ENCODE peak calls at places on chromosomes 11 and 22, in six cellular contexts. I is A549; Q is AG04450; P is CD4-positive, alpha-beta memory T cell; N is left ventricle myocardium inferior; T is tibial nerve. X is an unnamed sample.

GRCh38 chr11:6992026-6992425 is 28.1 kb downstream of the ZNF214 start:
- DNase-seq in N (no peak), I (no peak), T (no peak), P (no peak), Q (peak; percentile 20), X (no peak)

GRCh38 chr11:400241-400729 is 6.3 kb downstream of the PKP3 start:
- DNase-seq in I (no peak), P (no peak), T (no peak), Q (no peak), N (no peak), X (peak; percentile 3)

GRCh38 chr22:41822289-41823057 is 10.4 kb upstream of the SREBF2 start:
- DNase-seq in Q (no peak), N (no peak), I (peak; percentile 67), T (peak; percentile 64), P (peak; percentile 81), X (no peak)

GRCh38 chr11:12439615-12440014 is 62.2 kb downstream of the PARVA start:
- DNase-seq in T (no peak), I (no peak), P (no peak), Q (no peak), N (no peak), X (no peak)

GRCh38 chr11:87712802-87713202 is 462.4 kb downstream of the RAB38 start:
- DNase-seq in Q (no peak), T (no peak), P (no peak), N (no peak), I (no peak), X (no peak)

GRCh38 chr22:23562186-23562585 is 17.9 kb downstream of the IGLL1 start:
- DNase-seq in N (no peak), Q (no peak), P (no peak), T (no peak), I (no peak), X (no peak)

GRCh38 chr11:117950320-117950719 is 21.1 kb upstream of the TMPRSS13 start:
- DNase-seq in Q (no peak), T (no peak), N (no peak), P (peak; percentile 83), I (no peak), X (no peak)

GRCh38 chr11:720642-721346 is 14.8 kb downstream of the EPS8L2 start:
- DNase-seq in N (no peak), Q (no peak), I (no peak), T (no peak), P (no peak), X (peak; percentile 35)

GRCh38 chr11:107370390-107370789 is 87.2 kb downstream of the CWF19L2 start:
- DNase-seq in T (no peak), P (no peak), I (no peak), Q (peak; percentile 1), N (no peak), X (no peak)

GRCh38 chr22:46635756-46636155 is 15.6 kb downstream of the GRAMD4 start:
- DNase-seq in P (no peak), Q (no peak), N (no peak), T (no peak), I (no peak), X (no peak)

GRCh38 chr11:37689951-37690350 is 1091.9 kb upstream of the RAG2 start:
- DNase-seq in T (no peak), N (no peak), I (no peak), P (no peak), Q (no peak), X (no peak)

GRCh38 chr11:124798991-124799383 is 1.2 kb downstream of the MSANTD2 start:
- DNase-seq in Q (peak; percentile 27), N (no peak), P (no peak), T (no peak), I (no peak), X (no peak)

GRCh38 chr11:67422894-67423293 is 5.4 kb upstream of the RPS6KB2 start:
- DNase-seq in I (no peak), P (no peak), Q (no peak), T (no peak), N (no peak), X (no peak)

GRCh38 chr22:42202669-42203068 is 67.8 kb downstream of the TCF20 start:
- DNase-seq in P (peak; percentile 43), N (no peak), Q (peak; percentile 21), I (no peak), T (no peak), X (peak; percentile 36)

GRCh38 chr11:10695821-10696220 is 2.3 kb upstream of the IRAG1 start:
- DNase-seq in N (no peak), P (no peak), Q (no peak), I (no peak), T (no peak), X (no peak)

GRCh38 chr11:65035579-65035978 is 5.4 kb upstream of the SAC3D1 start:
- DNase-seq in N (no peak), P (no peak), Q (no peak), I (no peak), T (no peak), X (no peak)

GRCh38 chr11:78698612-78699011 is 123.9 kb upstream of the NARS2 start:
- DNase-seq in T (peak; percentile 52), Q (peak; percentile 6), I (no peak), N (peak; percentile 66), P (no peak), X (no peak)

GRCh38 chr11:28757725-28758515 is 649.7 kb downstream of the METTL15 start:
- DNase-seq in P (no peak), T (no peak), N (no peak), I (peak; percentile 36), Q (peak; percentile 78), X (no peak)

GRCh38 chr11:54558407-54558806 is 45.4 kb downstream of the OR4C46 start:
- DNase-seq in T (no peak), Q (no peak), I (no peak), N (no peak), P (no peak), X (no peak)
- H3K9me3 ChIP-seq in T (peaks cover 58% of the 10 kb centered on the region), Q (peaks cover 9% of the 10 kb centered on the region), I (no peaks in the 10 kb centered on the region), N (peaks cover 85% of the 10 kb centered on the region), P (no peaks in the 10 kb centered on the region), X (no peaks in the 10 kb centered on the region)

DNA sequence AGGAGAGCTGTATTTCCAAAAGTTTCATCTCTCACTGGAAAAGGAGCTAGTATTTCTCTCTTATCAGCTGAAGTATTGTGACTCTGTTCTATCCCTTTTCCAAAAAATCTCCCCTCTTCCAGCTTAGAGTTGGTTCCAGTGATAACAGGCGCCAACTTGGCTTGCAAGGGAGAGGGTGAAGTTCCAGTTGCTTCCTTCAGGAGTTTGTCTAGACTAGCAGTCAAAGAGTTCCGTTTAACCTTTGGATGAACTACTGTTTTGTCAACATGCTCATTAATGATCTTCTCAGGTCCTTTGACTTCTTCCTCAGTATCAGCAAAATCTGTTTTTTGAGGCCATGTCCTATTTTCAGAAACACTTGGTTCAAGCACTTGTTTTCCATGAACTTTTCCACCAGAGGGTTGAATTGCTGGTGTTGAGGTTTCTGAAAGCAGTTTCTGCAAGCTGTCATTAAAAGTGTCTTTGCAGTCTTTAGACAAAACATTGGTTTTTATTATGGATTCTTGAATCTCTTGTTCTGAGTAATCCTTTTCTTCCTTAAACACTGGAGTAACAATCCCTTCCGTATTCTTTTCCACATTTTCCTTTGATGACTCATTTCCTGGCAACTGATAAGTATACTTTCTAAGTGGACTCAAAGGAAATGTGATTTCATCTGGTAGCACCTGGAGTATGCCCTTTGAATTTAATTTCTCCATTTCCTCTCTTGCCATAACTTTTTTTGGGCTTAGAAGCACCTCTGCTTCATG is 39.7 kb upstream of the CCDC89 start:
- DNase-seq in P (no peak), Q (peak; percentile 80), T (no peak), N (no peak), I (peak; percentile 41), X (no peak)
- H3K9me3 ChIP-seq in P (no peaks in the 10 kb centered on the region), Q (peaks cover 2% of the 10 kb centered on the region), T (no peaks in the 10 kb centered on the region), N (no peaks in the 10 kb centered on the region), I (peaks cover 18% of the 10 kb centered on the region), X (no peaks in the 10 kb centered on the region)

DNA sequence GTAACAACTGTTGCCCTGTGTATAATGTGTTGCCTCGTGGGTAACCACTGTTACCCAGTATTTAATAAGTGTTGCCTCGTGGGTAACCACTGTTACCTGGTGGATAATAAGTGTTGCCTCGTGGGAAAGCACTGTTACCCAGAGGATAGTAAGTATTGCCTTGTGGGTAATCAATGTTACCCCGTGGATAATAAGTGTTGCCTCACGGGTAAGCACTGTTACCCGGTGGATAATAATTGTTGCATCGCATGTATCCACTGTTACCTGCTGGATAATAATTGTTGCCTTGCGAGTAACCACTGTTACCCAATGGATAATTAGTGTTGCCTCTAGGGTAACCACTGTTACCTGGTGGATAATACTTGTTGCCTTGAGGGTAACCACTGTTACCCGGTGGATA is 17.1 kb upstream of the NXPE4 start:
- DNase-seq in Q (no peak), I (no peak), P (no peak), T (no peak), N (no peak), X (no peak)
- H3K9me3 ChIP-seq in Q (no peaks in the 10 kb centered on the region), I (no peaks in the 10 kb centered on the region), P (no peaks in the 10 kb centered on the region), T (peaks cover 30% of the 10 kb centered on the region), N (peaks cover 10% of the 10 kb centered on the region), X (peaks cover 3% of the 10 kb centered on the region)

GRCh38 chr11:55503449-55503848 is 50.8 kb upstream of the OR4C15 start:
- DNase-seq in N (no peak), T (no peak), Q (no peak), P (no peak), I (no peak), X (no peak)
- H3K9me3 ChIP-seq in N (peaks cover 25% of the 10 kb centered on the region), T (peaks cover 21% of the 10 kb centered on the region), Q (peaks cover 26% of the 10 kb centered on the region), P (no peaks in the 10 kb centered on the region), I (peaks cover 3% of the 10 kb centered on the region), X (no peaks in the 10 kb centered on the region)

GRCh38 chr11:2647167-2647566 is 52.6 kb downstream of the KCNQ1OT1 start:
- DNase-seq in T (no peak), N (no peak), I (no peak), Q (no peak), P (no peak), X (no peak)
- H3K9me3 ChIP-seq in T (peaks cover 100% of the 10 kb centered on the region), N (peaks cover 100% of the 10 kb centered on the region), I (peaks cover 98% of the 10 kb centered on the region), Q (peaks cover 38% of the 10 kb centered on the region), P (no peaks in the 10 kb centered on the region), X (peaks cover 16% of the 10 kb centered on the region)

GRCh38 chr22:48954781-48955311 is 872.8 kb downstream of the BRD1 start:
- DNase-seq in Q (no peak), T (no peak), I (no peak), N (no peak), P (no peak), X (no peak)
- H3K9me3 ChIP-seq in Q (peaks cover 91% of the 10 kb centered on the region), T (peaks cover 3% of the 10 kb centered on the region), I (no peaks in the 10 kb centered on the region), N (peaks cover 7% of the 10 kb centered on the region), P (no peaks in the 10 kb centered on the region), X (no peaks in the 10 kb centered on the region)

GRCh38 chr22:11626422-11626773 is 3901.6 kb upstream of the OR11H1 start:
- DNase-seq in P (no peak), Q (no peak), N (no peak), I (no peak), T (no peak), X (no peak)
- H3K9me3 ChIP-seq in P (no peaks in the 10 kb centered on the region), Q (peaks cover 65% of the 10 kb centered on the region), N (peaks cover 83% of the 10 kb centered on the region), I (peaks cover 14% of the 10 kb centered on the region), T (peaks cover 67% of the 10 kb centered on the region), X (no peaks in the 10 kb centered on the region)

DNA sequence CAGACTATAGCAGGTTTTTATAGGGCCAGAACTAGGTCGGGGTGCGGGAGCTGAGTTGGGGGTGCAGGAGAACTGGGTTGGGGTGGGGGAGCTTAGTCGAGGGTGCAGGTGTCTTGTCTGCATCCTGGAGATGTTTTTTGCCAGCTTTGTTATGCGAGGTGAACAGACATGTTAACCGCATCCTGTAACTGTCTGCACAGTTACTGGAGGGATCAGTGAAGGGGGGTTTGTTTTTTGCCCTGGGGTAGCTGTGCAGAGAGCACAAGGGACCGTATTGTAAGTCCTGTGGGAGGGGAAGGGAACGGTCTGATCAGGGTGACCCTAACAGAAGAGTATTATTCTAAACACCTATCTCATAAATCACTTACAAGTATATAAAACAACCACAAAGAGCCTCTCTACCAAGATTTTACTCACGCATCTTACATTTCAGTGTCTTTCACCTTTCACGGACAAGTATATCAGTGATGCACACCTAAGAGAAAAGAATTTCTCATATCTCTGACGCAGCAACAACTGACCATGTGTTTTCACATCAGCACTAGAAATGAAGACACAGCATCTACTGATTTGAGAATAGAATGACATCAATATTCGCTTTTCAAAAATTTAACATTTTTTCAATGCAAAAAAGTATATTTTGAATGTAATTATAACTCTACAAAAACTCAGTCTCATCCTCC is 20.8 kb downstream of the ZNF195 start:
- DNase-seq in N (no peak), P (no peak), I (no peak), T (no peak), Q (no peak), X (no peak)
- H3K9me3 ChIP-seq in N (peaks cover 100% of the 10 kb centered on the region), P (peaks cover 9% of the 10 kb centered on the region), I (peaks cover 96% of the 10 kb centered on the region), T (peaks cover 86% of the 10 kb centered on the region), Q (peaks cover 61% of the 10 kb centered on the region), X (peaks cover 58% of the 10 kb centered on the region)

X was measured in T-helper 17 cell.